ENCODE peak calls at places on chromosomes 11 and 22, in ten cellular contexts. L, Y, T, Q, H, D, C, K, O and Z are unnamed samples.

GRCh38 chr22:34105461-34106062 is 185.3 kb upstream of the LARGE1 start:
- DNase-seq in L (no peak), H (peak), Q (no peak), C (peak), T (no peak), D (peak), K (peak), O (peak), Y (no peak), Z (no peak)

GRCh38 chr11:132032555-132032954 is 662.1 kb downstream of the NTM start:
- DNase-seq in T (peak), C (no peak), K (no peak), O (no peak), Y (peak), H (no peak), Q (peak), D (peak), L (no peak), Z (peak)

GRCh38 chr11:102414559-102414958 is 38.0 kb downstream of the TMEM123 start:
- DNase-seq in T (no peak), L (no peak), C (no peak), Y (no peak), Q (no peak), K (no peak), O (no peak), H (no peak), D (no peak), Z (no peak)

GRCh38 chr11:67633758-67634365 is 4.1 kb upstream of the NUDT8 start:
- DNase-seq in Q (no peak), L (no peak), H (no peak), T (no peak), O (no peak), Y (no peak), K (peak), D (no peak), C (no peak), Z (peak)

GRCh38 chr11:14449302-14449714 is 50.3 kb downstream of the COPB1 start:
- DNase-seq in H (no peak), O (no peak), K (no peak), Y (no peak), Q (no peak), D (peak), T (no peak), L (no peak), C (peak), Z (no peak)

GRCh38 chr11:129331871-129332274 is 43.8 kb upstream of the BARX2 start:
- DNase-seq in H (peak), Q (peak), Y (peak), T (peak), O (peak), L (peak), C (peak), K (peak), D (peak), Z (peak)

GRCh38 chr11:2996976-2997375 is 4.8 kb upstream of the NAP1L4 start:
- DNase-seq in D (no peak), K (no peak), T (no peak), O (no peak), Q (no peak), H (no peak), L (no peak), Y (no peak), C (no peak), Z (no peak)

GRCh38 chr22:34055525-34056200 is 135.4 kb upstream of the LARGE1 start:
- DNase-seq in O (peak), T (no peak), H (no peak), K (peak), Q (peak), Y (no peak), D (no peak), C (no peak), L (peak), Z (no peak)

GRCh38 chr11:45982656-45983470 is 60.4 kb downstream of the LARGE2 start:
- DNase-seq in D (peak), C (no peak), Y (peak), T (peak), K (peak), H (no peak), L (peak), O (no peak), Q (peak), Z (peak)

GRCh38 chr11:96185220-96185768 is 157.7 kb downstream of the MAML2 start:
- DNase-seq in C (no peak), K (no peak), D (no peak), H (no peak), Q (no peak), L (no peak), Y (no peak), O (peak), T (no peak), Z (no peak)

GRCh38 chr11:128297111-128297651 is 290.2 kb downstream of the ETS1 start:
- DNase-seq in D (no peak), C (no peak), H (no peak), K (no peak), T (no peak), O (no peak), Y (peak), Q (peak), L (no peak), Z (no peak)

GRCh38 chr11:131612576-131612975 is 242.2 kb downstream of the NTM start:
- DNase-seq in Y (no peak), K (no peak), O (no peak), L (no peak), Q (no peak), D (no peak), C (no peak), T (peak), H (no peak), Z (no peak)

GRCh38 chr11:13884159-13884799 is 78.2 kb upstream of the SPON1 start:
- DNase-seq in O (no peak), L (no peak), Q (no peak), H (no peak), C (peak), T (peak), Y (no peak), D (no peak), K (no peak), Z (no peak)

GRCh38 chr11:67563354-67564114 is 20.1 kb upstream of the GSTP1 start:
- DNase-seq in Y (peak), H (peak), O (no peak), L (no peak), T (peak), D (peak), Q (peak), C (peak), K (peak), Z (peak)

GRCh38 chr11:124717421-124717785 is 22.3 kb upstream of the NRGN start:
- DNase-seq in L (no peak), Y (peak), T (peak), D (no peak), O (no peak), Q (peak), C (peak), H (no peak), K (no peak), Z (no peak)

GRCh38 chr22:17781319-17782031 is 7.2 kb upstream of the BID start:
- DNase-seq in D (peak), C (peak), K (peak), H (peak), T (peak), Q (peak), L (no peak), O (peak), Y (peak), Z (peak)

GRCh38 chr11:57446055-57446454 is 14.3 kb upstream of the RTN4RL2 start:
- DNase-seq in L (no peak), T (no peak), C (no peak), H (no peak), O (no peak), Q (no peak), D (no peak), K (no peak), Y (no peak), Z (no peak)

GRCh38 chr11:128796275-128796674 is 70.8 kb downstream of the KCNJ1 start:
- DNase-seq in Y (peak), H (no peak), L (no peak), C (peak), Q (no peak), O (peak), D (peak), K (no peak), T (peak), Z (peak)

GRCh38 chr11:63614136-63614664 is at the start of gene PLAAT3:
- DNase-seq in Y (no peak), T (peak), C (peak), H (peak), L (peak), D (peak), O (peak), Q (peak), K (peak), Z (peak)

GRCh38 chr22:46390652-46391301 is 55.3 kb downstream of the TRMU start:
- DNase-seq in H (no peak), D (peak), O (no peak), L (peak), C (peak), Y (peak), T (peak), Q (no peak), K (no peak), Z (peak)

GRCh38 chr22:38572065-38572464 is 2.1 kb upstream of the DMC1 start:
- DNase-seq in C (peak), Q (peak), L (peak), T (peak), Y (peak), K (peak), H (peak), D (peak), O (peak), Z (peak)

GRCh38 chr11:40384991-40385390 is 1074.5 kb downstream of the LRRC4C start:
- DNase-seq in Y (peak), L (no peak), T (peak), O (no peak), C (no peak), D (peak), K (no peak), H (no peak), Q (peak), Z (no peak)

GRCh38 chr22:19123936-19124335 is 1.7 kb upstream of the DGCR2 start:
- DNase-seq in O (no peak), Y (no peak), H (no peak), K (no peak), D (no peak), C (no peak), L (no peak), T (no peak), Q (no peak), Z (no peak)

GRCh38 chr11:14015711-14016110 is 53.2 kb downstream of the SPON1 start:
- DNase-seq in D (peak), C (peak), Q (peak), L (no peak), K (peak), H (peak), T (peak), O (no peak), Y (peak), Z (no peak)

GRCh38 chr11:19705936-19706335 is 6.7 kb upstream of the NAV2 start:
- DNase-seq in Y (peak), T (no peak), H (no peak), D (no peak), K (no peak), C (no peak), Q (no peak), O (no peak), L (no peak), Z (no peak)

GRCh38 chr11:2298131-2298794 is 3.5 kb downstream of the C11orf21 start:
- DNase-seq in H (no peak), L (no peak), C (no peak), T (no peak), Q (no peak), Y (no peak), K (no peak), D (no peak), O (no peak), Z (peak)

GRCh38 chr11:116310215-116310614 is 462.6 kb downstream of the BUD13 start:
- DNase-seq in T (peak), L (no peak), K (peak), C (no peak), Q (no peak), H (no peak), O (no peak), D (no peak), Y (peak), Z (no peak)

GRCh38 chr11:78313181-78313788 is 104.3 kb downstream of the GAB2 start:
- DNase-seq in K (peak), Q (peak), O (no peak), D (peak), L (no peak), H (peak), T (peak), C (peak), Y (peak), Z (peak)

GRCh38 chr11:108614086-108614485 is 20.5 kb upstream of the EXPH5 start:
- DNase-seq in C (peak), D (no peak), O (no peak), H (no peak), K (no peak), T (peak), Q (no peak), L (no peak), Y (no peak), Z (no peak)

GRCh38 chr11:112599265-112599664 is 338.6 kb upstream of the PLET1 start:
- DNase-seq in D (no peak), Q (no peak), K (no peak), T (no peak), C (no peak), L (no peak), H (no peak), Y (no peak), O (no peak), Z (no peak)

GRCh38 chr11:119100246-119100959 is 1.2 kb downstream of the DPAGT1 start:
- DNase-seq in Q (peak), Y (peak), K (peak), C (peak), D (peak), L (no peak), T (peak), H (no peak), O (no peak), Z (peak)
- H3K27ac ChIP-seq in Q (no peak), Y (no peak), K (peak), C (peak), D (no peak), L (peak), T (peak), H (no peak), O (no peak), Z (peak)

GRCh38 chr11:933936-934335 is 8.3 kb downstream of the AP2A2 start:
- DNase-seq in T (no peak), D (no peak), Y (no peak), L (no peak), O (no peak), C (no peak), H (no peak), K (no peak), Q (no peak), Z (no peak)
- H3K4me2 ChIP-seq in T (no peak), D (no peak), Y (no peak), L (no peak), O (no peak), C (no peak), H (no peak), K (no peak), Q (no peak), Z (peak)

GRCh38 chr11:25566298-25567200 is 765.4 kb upstream of the ANO3 start:
- DNase-seq in T (peak), O (no peak), C (no peak), Y (no peak), L (no peak), D (no peak), K (no peak), Q (peak), H (peak), Z (no peak)

GRCh38 chr11:25562417-25562816 is 769.5 kb upstream of the ANO3 start:
- DNase-seq in L (no peak), K (no peak), D (no peak), Q (no peak), Y (no peak), O (no peak), C (no peak), H (no peak), T (peak), Z (no peak)
- H2AFZ ChIP-seq in L (no peak), K (no peak), D (no peak), Q (no peak), Y (no peak), O (no peak), C (no peak), H (no peak), T (no peak), Z (no peak)

DNA sequence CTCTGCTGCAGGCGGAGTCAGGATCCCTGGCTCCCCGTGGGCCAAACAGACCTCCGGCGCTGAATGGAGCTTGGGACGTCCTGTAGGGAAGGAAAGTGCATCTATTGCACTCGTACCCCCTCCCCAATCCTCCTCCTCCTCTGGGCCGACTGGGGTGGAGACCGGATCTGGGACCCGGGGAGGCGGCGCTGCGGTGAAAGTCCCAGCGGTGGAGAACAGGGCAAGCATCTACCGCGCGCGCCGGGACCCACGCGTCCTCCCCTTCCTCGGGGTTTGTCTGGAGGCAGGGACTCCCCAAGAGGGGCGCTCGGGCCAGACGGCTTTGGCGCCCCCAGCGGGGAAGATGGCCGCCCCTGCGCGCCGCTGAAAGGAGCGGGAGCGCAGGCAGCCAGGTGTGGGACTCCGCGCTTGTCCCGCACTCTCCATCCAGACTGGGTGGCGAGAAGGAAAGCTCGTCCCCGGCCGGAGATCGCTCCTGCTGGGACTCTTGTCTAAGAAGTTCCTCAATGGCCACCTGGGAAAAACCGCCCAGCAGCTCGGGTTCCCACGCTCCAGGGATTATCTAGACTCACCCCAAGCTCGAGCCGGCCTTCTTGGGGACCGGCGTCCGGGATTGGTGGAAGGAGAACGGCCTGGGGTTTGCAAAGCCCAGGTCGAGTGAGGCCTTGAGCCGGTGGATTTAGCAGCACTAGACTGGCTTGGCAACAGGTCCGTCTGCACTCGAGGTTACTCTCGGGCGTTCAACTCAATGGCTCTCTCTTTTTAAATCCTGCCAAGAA is 718 bp downstream of the FADS2 start:
- DNase-seq in D (peak), T (peak), Y (no peak), Q (peak), L (no peak), H (peak), K (peak), O (no peak), C (peak), Z (peak)
- H3K27ac ChIP-seq in D (no peak), T (peak), Y (peak), Q (peak), L (no peak), H (no peak), K (peak), O (no peak), C (peak), Z (no peak)

DNA sequence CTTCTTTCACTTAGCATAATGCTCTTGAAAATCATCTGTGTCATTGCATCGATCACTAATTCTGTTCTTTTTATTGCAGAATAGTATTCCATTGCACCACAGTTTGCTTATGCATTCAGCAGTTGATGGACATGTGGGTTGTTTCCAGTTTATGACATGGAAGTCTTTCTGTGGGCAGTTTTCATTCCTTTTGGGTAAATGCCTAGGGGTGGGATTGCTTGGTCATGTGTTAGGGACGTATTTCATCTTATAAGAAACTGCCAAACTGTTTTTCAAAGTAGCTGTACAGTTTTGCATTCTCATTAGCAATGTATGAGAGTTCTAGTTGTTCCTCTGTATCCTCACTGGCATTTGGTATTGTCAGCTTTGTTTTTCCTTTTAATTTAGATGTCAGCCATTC is 127.1 kb downstream of the HIPK3 start:
- DNase-seq in O (no peak), Y (no peak), K (no peak), C (no peak), T (no peak), Q (no peak), L (no peak), D (no peak), H (no peak), Z (no peak)
- H3K4me2 ChIP-seq in O (no peak), Y (no peak), K (no peak), C (no peak), T (no peak), Q (no peak), L (no peak), D (no peak), H (no peak), Z (no peak)

DNA sequence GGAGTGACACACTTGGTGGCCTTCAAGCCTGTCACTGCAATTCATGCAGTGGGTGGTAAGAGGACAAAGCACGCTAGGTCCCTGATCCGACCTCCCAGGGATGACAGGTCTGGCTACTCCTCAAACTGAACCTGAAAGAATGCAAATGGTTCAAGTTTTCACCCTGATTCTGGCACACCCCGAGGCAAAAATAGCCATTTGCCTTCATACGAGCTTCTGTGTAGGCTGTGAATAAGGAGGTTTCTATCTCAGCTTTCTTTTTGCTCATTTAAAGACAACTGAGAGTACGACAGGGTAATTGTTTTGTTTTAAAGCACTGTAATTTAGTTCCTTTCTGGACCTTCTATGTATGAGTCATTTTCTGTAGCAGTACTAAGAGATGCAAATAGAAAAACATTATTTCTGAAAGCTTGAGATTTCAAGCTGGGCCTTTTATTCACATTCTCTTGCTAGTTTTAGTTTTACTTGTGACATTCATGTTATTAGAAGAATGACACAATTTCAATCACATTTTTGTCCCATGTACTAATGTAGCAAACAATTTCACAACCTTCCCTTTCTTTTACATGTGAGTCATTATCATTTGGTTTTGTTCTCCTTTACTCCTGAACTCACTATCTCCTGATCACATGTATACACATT is 56.6 kb upstream of the FDX1 start:
- DNase-seq in T (peak), K (peak), L (no peak), D (peak), H (no peak), Y (peak), C (peak), O (peak), Q (peak), Z (no peak)
- H2AFZ ChIP-seq in T (peak), K (peak), L (peak), D (peak), H (no peak), Y (peak), C (peak), O (peak), Q (no peak), Z (peak)